ENCODE peak calls at places on chromosomes 1 and 21, in five cellular contexts. E, C, O, Z and N are unnamed samples.

GRCh38 chr21:26800455-26801454 is 44.5 kb downstream of the ADAMTS1 start:
- DNase-seq in E (no peak), C (no peak), Z (no peak), O (no peak), N (no peak)

GRCh38 chr1:22772054-22772453 is 61.4 kb downstream of the EPHB2 start:
- DNase-seq in Z (no peak), C (no peak), E (no peak), O (no peak), N (no peak)

GRCh38 chr1:15680131-15680530 is 4.0 kb upstream of the PLEKHM2 start:
- DNase-seq in E (no peak), O (no peak), Z (no peak), C (no peak), N (no peak)

GRCh38 chr21:29232601-29233541 is 65.9 kb upstream of the BACH1 start:
- DNase-seq in O (no peak), C (no peak), Z (no peak), E (no peak), N (no peak)

GRCh38 chr1:53349968-53350852 is 22.3 kb upstream of the LRP8 start:
- DNase-seq in E (no peak), Z (peak; percentile 39), O (no peak), C (no peak), N (no peak)

GRCh38 chr1:61424382-61424781 is 300.6 kb downstream of the TM2D1 start:
- DNase-seq in Z (no peak), C (no peak), E (no peak), O (no peak), N (no peak)

GRCh38 chr1:41656088-41656487 is 171.6 kb upstream of the EDN2 start:
- DNase-seq in O (no peak), Z (no peak), E (no peak), C (no peak), N (no peak)

GRCh38 chr1:43648448-43648847 is 1.5 kb upstream of the KDM4A start:
- DNase-seq in O (no peak), E (no peak), C (no peak), Z (no peak), N (no peak)

GRCh38 chr1:184296466-184297243 is 90.2 kb upstream of the C1orf21 start:
- DNase-seq in E (no peak), O (no peak), C (no peak), Z (no peak), N (peak; percentile 20)

GRCh38 chr1:53683986-53684740 is 54.8 kb downstream of the GLIS1 start:
- DNase-seq in Z (no peak), C (no peak), E (peak; percentile 17), O (no peak), N (no peak)

GRCh38 chr1:91650764-91651163 is 150.1 kb downstream of the CDC7 start:
- DNase-seq in O (no peak), E (no peak), Z (no peak), C (peak; percentile 10), N (peak; percentile 47)

GRCh38 chr1:99850458-99850974 is 355 bp downstream of the AGL start:
- DNase-seq in Z (no peak), C (no peak), O (no peak), E (no peak), N (no peak)

GRCh38 chr1:101632548-101633256 is 364.0 kb downstream of the OLFM3 start:
- DNase-seq in E (no peak), Z (no peak), O (no peak), C (no peak), N (no peak)
- H3K4me1 ChIP-seq in E (no peaks in the 10 kb centered on the region), Z (peaks cover 5% of the 10 kb centered on the region), O (no peaks in the 10 kb centered on the region), C (no peaks in the 10 kb centered on the region), N (no peaks in the 10 kb centered on the region)

DNA sequence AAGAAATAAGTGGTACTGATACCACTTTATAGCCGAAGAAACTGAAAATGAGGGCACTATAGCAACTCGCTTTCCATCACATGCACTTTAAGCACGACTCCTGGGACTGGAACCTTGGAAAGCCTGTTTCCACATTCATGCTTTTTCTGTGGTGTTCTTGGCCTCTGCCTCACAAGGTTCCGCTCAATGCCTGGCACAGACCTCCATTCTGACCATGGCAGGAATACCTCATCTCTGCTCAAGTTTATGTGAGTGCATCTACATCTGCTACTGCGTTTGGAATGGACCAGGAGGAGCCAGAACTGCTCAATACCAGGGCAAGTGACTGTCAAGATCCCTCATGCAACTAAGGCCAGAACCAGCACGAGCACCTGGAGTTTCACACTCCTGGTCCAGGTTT is 11.6 kb downstream of the NGF start:
- DNase-seq in O (no peak), Z (no peak), C (no peak), E (no peak), N (no peak)
- TF ChIP-seq KDM1A in O (no peak), Z (no peak), C (no peak), E (no peak), N (no peak)

GRCh38 chr1:64893921-64894320 is 72.4 kb downstream of the JAK1 start:
- DNase-seq in E (no peak), Z (no peak), O (no peak), C (no peak), N (peak; percentile 75)
- H3K4me1 ChIP-seq in E (peaks cover 40% of the 10 kb centered on the region), Z (peaks cover 3% of the 10 kb centered on the region), O (peaks cover 60% of the 10 kb centered on the region), C (peaks cover 92% of the 10 kb centered on the region), N (peaks cover 52% of the 10 kb centered on the region)

GRCh38 chr1:116570358-116571214 is at the start of gene CD58:
- DNase-seq in O (no peak), E (peak; percentile 65), Z (peak; percentile 86), C (peak; percentile 69), N (peak; percentile 95)

GRCh38 chr1:116572079-116572478 is 1.3 kb upstream of the CD58 start:
- DNase-seq in Z (no peak), O (no peak), C (no peak), E (no peak), N (no peak)

GRCh38 chr1:116569776-116570357 is 959 bp downstream of the CD58 start:
- DNase-seq in E (peak; percentile 50), O (no peak), Z (no peak), C (no peak), N (peak; percentile 89)

GRCh38 chr1:116572771-116573170 is 1.9 kb upstream of the CD58 start:
- DNase-seq in O (no peak), C (no peak), Z (no peak), E (no peak), N (no peak)

GRCh38 chr1:116571215-116571919 is 541 bp upstream of the CD58 start:
- DNase-seq in C (no peak), O (no peak), E (no peak), Z (no peak), N (peak; percentile 40)
- TF ChIP-seq KDM1A in C (no peak), O (no peak), E (no peak), Z (no peak), N (no peak)

DNA sequence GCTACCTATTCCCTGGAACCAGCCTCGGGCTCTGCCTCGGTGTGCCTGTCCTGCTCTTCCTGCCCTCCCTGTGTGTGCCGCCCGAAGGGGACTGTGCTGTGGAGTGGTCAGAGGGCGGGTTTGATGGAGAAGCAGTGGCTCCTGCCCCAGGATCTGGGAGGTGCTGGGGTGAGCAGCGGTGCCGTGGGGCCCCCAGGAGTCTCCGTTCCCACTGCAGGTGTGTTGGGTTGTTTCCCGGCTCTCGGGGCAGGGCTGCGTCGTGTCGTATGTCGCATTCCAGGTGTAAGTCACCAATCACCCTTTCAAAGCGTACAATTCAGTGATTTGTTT is 32.6 kb upstream of the TTC34 start:
- DNase-seq in Z (no peak), C (no peak), O (no peak), E (no peak), N (no peak)
- H3K4me1 ChIP-seq in Z (no peaks in the 10 kb centered on the region), C (no peaks in the 10 kb centered on the region), O (no peaks in the 10 kb centered on the region), E (no peaks in the 10 kb centered on the region), N (no peaks in the 10 kb centered on the region)

GRCh38 chr1:117967900-117968299 is 38.4 kb downstream of the WDR3 start:
- DNase-seq in C (no peak), O (no peak), E (no peak), Z (no peak), N (no peak)
- TF ChIP-seq KDM1A in C (no peak), O (no peak), E (no peak), Z (no peak), N (no peak)

DNA sequence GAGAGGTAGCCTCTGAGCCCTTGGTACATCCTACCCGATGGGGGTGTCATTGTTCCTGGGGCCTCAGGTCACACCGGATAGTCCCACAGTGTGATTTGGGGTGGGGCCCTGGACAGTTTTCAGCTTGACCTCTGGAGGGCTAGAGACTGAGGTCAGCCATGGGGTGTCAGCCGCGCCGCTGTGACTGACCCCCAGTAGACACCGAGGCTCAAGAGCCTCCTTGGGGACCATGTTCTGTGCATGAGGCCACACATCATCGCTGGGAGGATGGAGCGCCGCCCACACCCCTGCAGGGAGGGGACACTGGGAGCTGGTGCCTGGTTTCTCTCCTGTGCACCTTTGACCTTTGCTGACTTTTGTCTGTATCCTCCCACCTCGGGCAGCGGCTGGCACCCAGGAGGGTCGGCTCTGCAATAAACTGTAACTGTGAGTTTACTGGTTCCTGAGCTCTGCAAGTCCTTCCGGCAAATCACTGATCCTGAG is 22.6 kb downstream of the ITGB2 start:
- DNase-seq in C (no peak), O (no peak), E (no peak), Z (no peak), N (no peak)
- H3K4me1 ChIP-seq in C (no peaks in the 10 kb centered on the region), O (no peaks in the 10 kb centered on the region), E (peaks cover 35% of the 10 kb centered on the region), Z (peaks cover 4% of the 10 kb centered on the region), N (peaks cover 6% of the 10 kb centered on the region)

GRCh38 chr1:235902638-235903542 is 36.2 kb upstream of the LYST start:
- DNase-seq in O (no peak), E (no peak), C (peak; percentile 55), Z (no peak), N (no peak)
- TF ChIP-seq KDM1A in O (no peak), E (no peak), C (no peak), Z (no peak), N (no peak)